ENCODE peak calls at places on chromosome 7, in eight cellular contexts. Q is upper lobe of left lung, J is fibroblast of mammary gland, T is foreskin fibroblast, S is stomach, W is upper lobe of right lung, I is left ventricle myocardium inferior, M is HepG2. Z is an unnamed sample.

GRCh38 chr7:75943864-75944263 is 28.9 kb downstream of the POR start:
- DNase-seq in W (no peak), M (no peak), J (peak), I (no peak), T (peak), Q (no peak), S (peak), Z (no peak)

GRCh38 chr7:28556036-28556435 is 143.7 kb downstream of the CREB5 start:
- DNase-seq in S (no peak), J (no peak), T (no peak), M (no peak), I (no peak), Q (no peak), W (no peak), Z (peak)

GRCh38 chr7:98213296-98213873 is 2.1 kb downstream of the BHLHA15 start:
- DNase-seq in T (no peak), W (peak), I (no peak), M (no peak), Q (no peak), J (no peak), S (no peak), Z (no peak)

GRCh38 chr7:107014381-107015023 is 30.0 kb upstream of the PRKAR2B start:
- DNase-seq in Q (no peak), I (no peak), S (no peak), J (peak), W (no peak), T (no peak), M (no peak), Z (peak)

GRCh38 chr7:99729501-99730261 is 5.3 kb downstream of the CYP3A7 start:
- DNase-seq in T (peak), I (no peak), W (no peak), M (peak), J (peak), Q (no peak), S (no peak), Z (no peak)

GRCh38 chr7:46909601-46910051 is 672.3 kb downstream of the TNS3 start:
- DNase-seq in S (no peak), Q (no peak), W (no peak), T (peak), I (no peak), J (peak), M (no peak), Z (no peak)

GRCh38 chr7:28955356-28955722 is 2.8 kb downstream of the TRIL start:
- DNase-seq in W (no peak), I (no peak), T (no peak), S (no peak), Q (no peak), M (no peak), J (no peak), Z (no peak)

GRCh38 chr7:150373049-150373801 is 4.6 kb downstream of the REPIN1 start:
- DNase-seq in J (no peak), M (no peak), I (no peak), Q (no peak), T (no peak), W (peak), S (peak), Z (no peak)

GRCh38 chr7:93148135-93148534 is at the start of gene SAMD9L:
- DNase-seq in Q (no peak), M (no peak), J (peak), W (no peak), T (peak), I (no peak), S (no peak), Z (peak)

GRCh38 chr7:372546-372938 is 82.6 kb downstream of the FOXL3 start:
- DNase-seq in W (peak), I (peak), M (no peak), S (no peak), T (no peak), J (no peak), Q (no peak), Z (no peak)

GRCh38 chr7:100489824-100490223 is 6.1 kb downstream of the NYAP1 start:
- DNase-seq in S (peak), J (peak), W (no peak), T (peak), I (no peak), M (peak), Q (peak), Z (peak)

GRCh38 chr7:24318326-24318725 is 34.3 kb downstream of the NPY start:
- DNase-seq in S (no peak), M (no peak), J (no peak), Q (no peak), W (no peak), T (no peak), I (no peak), Z (peak)

GRCh38 chr7:159145544-159145891 is 851 bp upstream of the VIPR2 start:
- DNase-seq in I (no peak), M (no peak), Q (peak), J (no peak), S (no peak), T (no peak), W (no peak), Z (no peak)
- H3K4me3 ChIP-seq in I (peak), M (no peak), Q (peak), J (no peak), S (peak), T (no peak), W (peak), Z (no peak)

GRCh38 chr7:128344431-128344774 is 695 bp upstream of the RBM28 start:
- DNase-seq in M (no peak), I (no peak), W (no peak), Q (no peak), T (no peak), S (no peak), J (no peak), Z (no peak)
- H3K4me3 ChIP-seq in M (no peak), I (peak), W (peak), Q (no peak), T (no peak), S (peak), J (no peak), Z (peak)

DNA sequence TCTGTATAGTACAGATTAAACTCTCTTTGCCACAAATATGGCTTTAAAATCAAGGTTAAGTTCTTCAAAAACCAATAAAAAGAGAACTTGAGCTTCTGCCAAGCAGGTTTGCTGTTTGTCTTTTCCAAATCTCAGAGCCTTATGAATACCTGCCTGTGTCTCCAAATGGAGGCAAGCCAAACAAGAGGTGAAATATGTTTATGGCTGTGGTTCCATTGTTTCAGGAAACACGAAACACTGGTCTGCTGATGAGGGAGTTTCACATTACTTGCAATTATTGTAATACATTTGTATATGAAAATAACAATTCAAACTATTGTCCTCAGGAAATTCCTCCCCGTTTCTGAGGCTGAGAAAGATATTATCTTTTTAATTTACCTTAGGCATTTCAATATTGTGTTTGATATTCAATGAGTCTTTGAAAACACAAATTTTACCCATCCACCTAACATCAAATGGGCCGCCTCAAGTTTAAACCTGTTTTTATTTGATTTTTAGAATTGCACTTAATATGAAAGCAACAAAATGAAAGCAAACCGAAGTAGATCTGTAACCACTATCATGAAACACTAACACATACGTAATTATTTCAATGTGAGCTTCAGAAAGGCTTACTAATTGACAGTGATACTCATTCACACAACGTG is 359.3 kb downstream of the HGF start:
- DNase-seq in S (no peak), Q (no peak), J (no peak), W (no peak), I (no peak), T (no peak), M (no peak), Z (peak)
- H3K4me3 ChIP-seq in S (no peak), Q (no peak), J (no peak), W (no peak), I (no peak), T (no peak), M (no peak), Z (no peak)

GRCh38 chr7:159032310-159032709 is 112.4 kb downstream of the VIPR2 start:
- DNase-seq in W (no peak), T (no peak), J (no peak), I (no peak), S (peak), M (no peak), Q (no peak), Z (no peak)

GRCh38 chr7:159034988-159035387 is 109.7 kb downstream of the VIPR2 start:
- DNase-seq in I (no peak), Q (no peak), M (no peak), W (no peak), S (no peak), J (no peak), T (no peak), Z (no peak)

GRCh38 chr7:159032753-159033472 is 111.8 kb downstream of the VIPR2 start:
- DNase-seq in T (no peak), W (no peak), Q (no peak), J (no peak), M (no peak), I (no peak), S (peak), Z (no peak)

GRCh38 chr7:159033956-159034938 is 110.4 kb downstream of the VIPR2 start:
- DNase-seq in Q (no peak), J (no peak), M (no peak), I (no peak), T (no peak), W (no peak), S (peak), Z (no peak)

DNA sequence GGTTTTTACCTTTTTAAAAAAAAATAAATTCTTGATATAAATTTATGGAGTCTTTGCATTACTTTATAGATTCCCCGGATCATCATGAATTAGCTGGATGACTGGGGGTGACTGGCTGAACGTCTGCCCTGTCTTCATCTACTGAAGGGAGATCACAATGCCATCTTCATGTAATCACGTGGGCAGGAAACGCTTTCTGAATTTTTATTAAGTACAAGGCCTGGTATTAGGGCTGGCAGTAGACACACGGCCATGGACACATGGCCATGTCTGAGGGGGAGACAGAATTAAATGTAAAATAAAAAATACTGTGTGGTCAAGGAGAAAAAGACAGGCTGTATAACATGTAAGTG is 111.2 kb downstream of the VIPR2 start:
- DNase-seq in M (no peak), W (no peak), J (no peak), S (peak), I (no peak), Q (no peak), T (no peak), Z (no peak)
- H3K4me3 ChIP-seq in M (no peak), W (no peak), J (no peak), S (no peak), I (no peak), Q (no peak), T (no peak), Z (no peak)